ENCODE peak calls at places on chromosomes 11 and 22, in seven cellular contexts. Y is AG04450, V is cardiac muscle cell, J is tibial artery, K is body of pancreas, N is mesenchymal stem cell, Q is OCI-LY7. I is an unnamed sample.

GRCh38 chr22:23565942-23566715 is 14.0 kb downstream of the IGLL1 start:
- DNase-seq in N (no peak), V (peak), Y (no peak), Q (no peak), K (peak), J (no peak), I (no peak)

GRCh38 chr22:41512421-41513194 is 31.7 kb downstream of the POLR3H start:
- DNase-seq in Y (no peak), K (no peak), J (no peak), Q (no peak), N (peak), V (peak), I (peak)

GRCh38 chr11:36581536-36581935 is 12.8 kb upstream of the IFTAP start:
- DNase-seq in J (no peak), Q (no peak), Y (no peak), N (no peak), V (no peak), K (no peak), I (no peak)

GRCh38 chr11:100546714-100547113 is 140.4 kb upstream of the ARHGAP42 start:
- DNase-seq in V (peak), Q (no peak), J (no peak), Y (no peak), K (no peak), N (no peak), I (peak)

GRCh38 chr22:22110548-22111266 is 128.1 kb upstream of the TOP3B start:
- DNase-seq in Q (peak), N (peak), K (peak), Y (peak), J (no peak), V (peak), I (peak)

GRCh38 chr11:72676874-72677341 is 2.7 kb upstream of the PDE2A start:
- DNase-seq in N (peak), J (peak), Q (peak), Y (no peak), V (peak), K (peak), I (peak)

GRCh38 chr22:37312549-37313183 is 30.4 kb downstream of the CYTH4 start:
- DNase-seq in Y (no peak), Q (no peak), K (no peak), N (no peak), V (no peak), J (no peak), I (no peak)

GRCh38 chr11:112227002-112227401 is 774 bp downstream of the PTS start:
- DNase-seq in K (no peak), V (peak), J (no peak), Y (no peak), Q (peak), N (peak), I (peak)

GRCh38 chr11:111479666-111480065 is 32.5 kb downstream of the BTG4 start:
- DNase-seq in Y (no peak), V (no peak), N (no peak), Q (no peak), J (no peak), K (no peak), I (no peak)

GRCh38 chr22:33296941-33297340 is 238.8 kb upstream of the SYN3 start:
- DNase-seq in Y (no peak), V (no peak), K (peak), N (no peak), Q (no peak), J (no peak), I (no peak)

GRCh38 chr11:122721964-122722266 is 66.4 kb downstream of the UBASH3B start:
- DNase-seq in N (peak), Y (peak), K (no peak), V (no peak), Q (no peak), J (no peak), I (peak)

GRCh38 chr11:104333977-104334376 is 170.0 kb upstream of the PDGFD start:
- DNase-seq in N (no peak), Y (no peak), J (no peak), K (no peak), V (no peak), Q (peak), I (peak)

GRCh38 chr11:67252831-67253239 is 13.4 kb upstream of the GRK2 start:
- DNase-seq in Q (peak), V (peak), K (no peak), N (peak), J (no peak), Y (no peak), I (peak)

GRCh38 chr22:41603873-41604332 is 14.3 kb upstream of the PMM1 start:
- DNase-seq in N (no peak), J (no peak), Q (no peak), Y (no peak), V (no peak), K (no peak), I (no peak)

GRCh38 chr11:122617297-122617696 is 38.2 kb upstream of the UBASH3B start:
- DNase-seq in V (no peak), K (no peak), J (no peak), Q (no peak), Y (no peak), N (no peak), I (peak)

GRCh38 chr11:103842191-103842590 is 194.2 kb upstream of the DDI1 start:
- DNase-seq in V (no peak), K (no peak), Y (no peak), N (no peak), Q (no peak), J (no peak), I (no peak)

GRCh38 chr22:17920145-17920605 is 104.2 kb downstream of the MICAL3 start:
- DNase-seq in J (no peak), V (peak), Y (no peak), Q (no peak), N (peak), K (peak), I (peak)

GRCh38 chr11:70416881-70417280 is 18.6 kb downstream of the CTTN start:
- DNase-seq in V (no peak), Q (no peak), J (no peak), K (no peak), N (no peak), Y (no peak), I (no peak)

GRCh38 chr11:78419327-78419726 is 1.7 kb upstream of the GAB2 start:
- DNase-seq in K (peak), Q (no peak), N (peak), Y (peak), J (peak), V (no peak), I (peak)

GRCh38 chr22:27088026-27088425 is 430.6 kb downstream of the MIAT start:
- DNase-seq in V (no peak), N (no peak), J (no peak), Q (no peak), K (no peak), Y (no peak), I (no peak)

GRCh38 chr11:43687120-43687791 is 6.7 kb downstream of the HSD17B12 start:
- DNase-seq in Q (no peak), J (peak), K (no peak), N (peak), Y (no peak), V (peak), I (peak)

GRCh38 chr22:27476318-27476717 is 325.2 kb downstream of the MN1 start:
- DNase-seq in J (no peak), V (no peak), N (no peak), K (no peak), Q (no peak), Y (no peak), I (peak)

GRCh38 chr22:37141971-37142647 is 7.6 kb downstream of the IL2RB start:
- DNase-seq in Y (no peak), J (no peak), N (no peak), Q (no peak), V (no peak), K (no peak), I (no peak)

GRCh38 chr11:46246514-46246913 is 30.9 kb upstream of the CREB3L1 start:
- DNase-seq in K (no peak), N (peak), V (no peak), Q (no peak), J (no peak), Y (no peak), I (no peak)

GRCh38 chr11:119441898-119442243 is 18.9 kb upstream of the THY1 start:
- DNase-seq in K (no peak), Q (no peak), V (no peak), J (no peak), Y (no peak), N (no peak), I (no peak)

GRCh38 chr22:42921301-42921700 is 64.2 kb upstream of the ARFGAP3 start:
- DNase-seq in V (no peak), J (no peak), Y (no peak), Q (no peak), N (no peak), K (peak), I (no peak)

GRCh38 chr11:31805629-31806185 is 5.4 kb downstream of the PAX6 start:
- DNase-seq in Q (no peak), J (no peak), Y (no peak), N (no peak), V (no peak), K (no peak), I (no peak)

GRCh38 chr22:44711701-44712100 is 9.7 kb downstream of the PRR5 start:
- DNase-seq in Y (no peak), Q (no peak), N (no peak), K (no peak), V (no peak), J (no peak), I (no peak)

GRCh38 chr11:72058416-72059034 is 21.8 kb downstream of the NUMA1 start:
- DNase-seq in Q (no peak), K (no peak), V (no peak), Y (peak), N (peak), J (no peak), I (peak)

GRCh38 chr11:76793391-76793811 is 10.2 kb downstream of the TSKU start:
- DNase-seq in Q (no peak), K (no peak), Y (no peak), V (no peak), J (no peak), N (no peak), I (no peak)

GRCh38 chr11:122893131-122893530 is 10.6 kb downstream of the JHY start:
- DNase-seq in K (no peak), Q (no peak), N (no peak), V (no peak), Y (no peak), J (no peak), I (peak)

GRCh38 chr22:39087098-39087497 is 9.9 kb upstream of the APOBEC3H start:
- DNase-seq in N (no peak), Y (no peak), K (no peak), Q (no peak), V (no peak), J (no peak), I (no peak)

GRCh38 chr22:28741200-28741757 is 341 bp downstream of the CHEK2 start:
- DNase-seq in V (peak), K (no peak), Y (no peak), N (no peak), Q (no peak), J (no peak), I (no peak)

GRCh38 chr11:7251836-7252682 is at the start of gene SYT9:
- DNase-seq in Q (no peak), J (no peak), N (peak), V (peak), Y (no peak), K (peak), I (peak)

GRCh38 chr22:50528682-50529415 is 963 bp downstream of the TYMP start:
- DNase-seq in Q (peak), Y (no peak), N (peak), J (no peak), V (no peak), K (no peak), I (no peak)

GRCh38 chr22:50529416-50530279 is at the start of gene TYMP:
- DNase-seq in Y (no peak), V (no peak), J (no peak), K (peak), N (peak), Q (peak), I (peak)

GRCh38 chr22:50530857-50531545 is 1.2 kb upstream of the TYMP start:
- DNase-seq in K (peak), N (peak), V (peak), Q (peak), J (peak), Y (no peak), I (peak)

GRCh38 chr22:50531546-50532352 is 1.9 kb upstream of the TYMP start:
- DNase-seq in Q (peak), J (peak), V (peak), K (peak), Y (no peak), N (peak), I (peak)

GRCh38 chr22:50530280-50530856 is 556 bp upstream of the TYMP start:
- DNase-seq in K (peak), J (peak), V (no peak), N (peak), Y (no peak), Q (peak), I (peak)
- H3K4me3 ChIP-seq in K (no peak), J (peak), V (peak), N (peak), Y (peak), Q (peak), I (peak)

GRCh38 chr11:114163231-114163631 is 103.7 kb downstream of the ZBTB16 start:
- DNase-seq in K (peak), J (no peak), N (no peak), Q (no peak), V (no peak), Y (no peak), I (peak)

GRCh38 chr11:114160884-114161283 is 101.4 kb downstream of the ZBTB16 start:
- DNase-seq in J (no peak), V (no peak), Q (no peak), K (no peak), Y (no peak), N (peak), I (peak)

GRCh38 chr11:114162719-114163123 is 103.2 kb downstream of the ZBTB16 start:
- DNase-seq in Y (peak), J (peak), N (peak), Q (no peak), V (peak), K (peak), I (peak)

GRCh38 chr11:114159802-114160588 is 100.5 kb downstream of the ZBTB16 start:
- DNase-seq in Q (peak), N (peak), Y (peak), K (peak), V (peak), J (peak), I (peak)

GRCh38 chr11:114161486-114162250 is 102.2 kb downstream of the ZBTB16 start:
- DNase-seq in V (no peak), J (no peak), K (no peak), Y (no peak), N (no peak), Q (no peak), I (no peak)
- H3K4me3 ChIP-seq in V (no peak), J (peak), K (no peak), Y (no peak), N (no peak), Q (no peak), I (no peak)

DNA sequence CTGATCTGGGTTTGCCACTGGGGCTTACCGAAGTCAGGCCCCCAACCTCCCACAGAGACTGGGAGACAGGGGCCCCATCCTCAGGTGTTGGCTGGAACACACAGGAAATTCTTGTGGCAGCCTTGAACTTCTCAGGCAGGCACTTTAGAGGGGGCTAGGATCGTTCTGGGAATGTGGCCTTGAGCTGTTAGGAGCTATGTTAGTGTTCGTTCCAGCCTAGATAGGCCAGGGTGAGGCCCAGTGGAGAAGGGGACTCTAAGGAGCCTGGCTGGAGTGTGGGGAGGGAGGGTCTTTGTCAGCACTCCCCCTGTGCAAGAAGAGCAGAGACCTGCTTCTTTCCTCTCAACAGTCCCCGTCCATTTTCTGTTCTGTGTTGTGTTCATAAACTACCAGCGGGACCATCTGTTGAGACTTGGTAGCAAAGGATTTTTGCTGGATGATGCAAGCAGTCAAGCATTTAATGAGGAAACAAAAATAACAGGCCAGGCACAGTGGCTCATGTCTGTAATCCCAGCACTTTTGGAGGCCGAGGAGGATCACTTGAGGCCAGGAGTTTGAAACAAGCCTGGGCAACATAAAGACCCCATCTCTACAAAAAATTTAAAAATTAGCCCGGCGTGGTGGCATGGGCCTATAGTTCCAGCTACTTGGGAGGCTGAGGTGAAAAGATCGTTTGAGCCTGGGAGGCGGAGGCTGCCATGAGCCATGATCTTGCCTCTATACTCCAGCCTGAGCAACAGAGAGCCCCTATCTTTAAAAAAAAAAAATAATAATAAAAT is 1.5 kb upstream of the TXNRD2 start:
- DNase-seq in Y (no peak), J (no peak), N (peak), K (peak), Q (peak), V (peak), I (peak)
- H3K4me3 ChIP-seq in Y (peak), J (peak), N (no peak), K (no peak), Q (peak), V (no peak), I (peak)

GRCh38 chr11:65788801-65789200 is 1.9 kb downstream of the OVOL1 start:
- DNase-seq in Q (no peak), Y (no peak), N (no peak), K (no peak), J (no peak), V (no peak), I (no peak)

GRCh38 chr11:65786008-65786785 is 666 bp upstream of the OVOL1 start:
- DNase-seq in N (no peak), J (no peak), Y (no peak), V (no peak), K (peak), Q (no peak), I (peak)

GRCh38 chr11:65787649-65788622 is 1.1 kb downstream of the OVOL1 start:
- DNase-seq in J (no peak), K (peak), Q (peak), N (no peak), Y (no peak), V (peak), I (no peak)

GRCh38 chr11:65785329-65786007 is 1.4 kb upstream of the OVOL1 start:
- DNase-seq in J (no peak), V (no peak), Q (no peak), K (no peak), N (no peak), Y (no peak), I (no peak)

DNA sequence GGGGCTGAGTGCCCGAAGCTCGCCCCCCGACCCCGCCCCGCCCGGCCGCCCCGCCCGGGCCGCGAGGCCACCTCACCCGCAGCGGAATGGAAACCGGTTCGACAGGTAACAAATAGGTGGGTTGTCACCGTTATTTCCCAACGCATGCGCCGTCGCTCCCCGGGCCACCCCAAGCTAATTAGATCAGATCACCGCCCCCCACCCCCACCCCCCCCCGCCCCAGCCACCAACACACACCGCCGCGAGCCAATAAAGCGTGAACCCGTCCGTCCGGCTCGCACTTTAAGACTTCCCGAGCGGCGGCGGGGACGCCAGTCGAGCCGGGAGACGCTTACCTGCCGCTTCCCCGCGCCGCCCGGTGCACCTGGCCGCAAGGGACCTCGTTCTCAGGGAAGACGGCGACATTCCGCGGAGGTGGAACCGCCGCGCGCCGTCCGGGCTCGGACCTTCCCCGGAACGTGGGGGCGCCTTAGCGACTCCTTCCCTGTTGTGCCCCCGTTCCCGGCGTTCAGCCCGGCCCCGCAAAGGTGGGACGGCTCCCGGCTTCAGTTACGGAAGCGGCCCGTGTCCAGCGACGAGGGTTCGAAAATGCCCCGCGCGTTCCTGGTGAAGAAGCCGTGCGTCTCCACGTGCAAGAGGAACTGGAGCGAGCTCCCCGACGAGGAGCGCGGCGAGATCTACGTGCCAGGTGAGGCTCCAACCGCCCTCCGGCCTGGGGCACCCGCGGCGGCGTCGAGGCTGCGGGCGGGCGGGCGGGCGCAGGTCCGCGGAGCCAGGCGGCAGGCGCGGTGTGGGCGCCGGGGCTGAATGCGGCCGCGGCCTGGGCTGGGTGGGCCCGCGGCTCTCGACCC is at the start of gene OVOL1:
- DNase-seq in J (no peak), Q (no peak), V (no peak), Y (no peak), K (peak), N (no peak), I (peak)
- H3K4me3 ChIP-seq in J (peak), Q (peak), V (peak), Y (no peak), K (peak), N (no peak), I (peak)

GRCh38 chr11:114291847-114292680 is 4.1 kb upstream of the NNMT start:
- DNase-seq in K (no peak), J (no peak), V (no peak), Y (no peak), N (peak), Q (no peak), I (peak)
- H3K4me3 ChIP-seq in K (no peak), J (peak), V (no peak), Y (peak), N (no peak), Q (no peak), I (no peak)

GRCh38 chr22:31105282-31105929 is 2.0 kb downstream of the SELENOM start:
- DNase-seq in N (no peak), Y (no peak), Q (no peak), V (no peak), K (no peak), J (no peak), I (peak)
- H3K4me3 ChIP-seq in N (no peak), Y (peak), Q (no peak), V (no peak), K (no peak), J (peak), I (no peak)

GRCh38 chr11:27213232-27213660 is 149.8 kb downstream of the CCDC34 start:
- DNase-seq in V (peak), K (no peak), Y (peak), N (peak), J (no peak), Q (no peak), I (peak)
- H3K4me3 ChIP-seq in V (no peak), K (no peak), Y (no peak), N (no peak), J (no peak), Q (no peak), I (no peak)

I was measured in epithelial cell of esophagus.